ENCODE peak calls at places on chromosome 12, in eight cellular contexts. H is H9; K is coronary artery; X is AG04450; R is stomach; Q is CD4-positive, CD25-positive, alpha-beta regulatory T cell; D is tibial artery; P is neural progenitor cell. A is an unnamed sample.

GRCh38 chr12:19205120-19205519 is 75.6 kb downstream of the PLEKHA5 start:
- DNase-seq in H (no peak), K (no peak), X (no peak), R (no peak), Q (no peak), D (no peak), P (peak), A (no peak)

GRCh38 chr12:19847294-19848059 is 408.2 kb downstream of the AEBP2 start:
- DNase-seq in H (no peak), K (no peak), X (no peak), R (no peak), Q (no peak), D (no peak), P (no peak), A (no peak)

GRCh38 chr12:80213246-80213645 is 113.9 kb downstream of the OTOGL start:
- DNase-seq in H (no peak), K (no peak), X (no peak), R (no peak), Q (no peak), D (no peak), P (no peak), A (no peak)

GRCh38 chr12:100020370-100020769 is 35.6 kb upstream of the ANKS1B start:
- DNase-seq in H (no peak), K (no peak), X (no peak), R (no peak), Q (no peak), D (no peak), P (no peak), A (no peak)

GRCh38 chr12:76259660-76260389 is 88.4 kb downstream of the BBS10 start:
- DNase-seq in H (no peak), K (no peak), X (peak), R (no peak), Q (no peak), D (no peak), P (no peak), A (no peak)

GRCh38 chr12:124786065-124786964 is 77.3 kb downstream of the SCARB1 start:
- DNase-seq in H (peak), K (no peak), X (peak), R (peak), Q (no peak), D (peak), P (peak), A (peak)

GRCh38 chr12:48927261-48927660 is 2.0 kb upstream of the FKBP11 start:
- DNase-seq in H (no peak), K (no peak), X (peak), R (no peak), Q (no peak), D (no peak), P (no peak), A (no peak)

GRCh38 chr12:124129132-124129531 is 156.1 kb downstream of the ZNF664 start:
- DNase-seq in H (no peak), K (no peak), X (no peak), R (no peak), Q (no peak), D (no peak), P (no peak), A (no peak)

GRCh38 chr12:94266796-94267529 is 118.6 kb downstream of the PLXNC1 start:
- DNase-seq in H (no peak), K (no peak), X (peak), R (no peak), Q (no peak), D (no peak), P (no peak), A (no peak)

GRCh38 chr12:41339784-41340183 is 151.7 kb downstream of the PDZRN4 start:
- DNase-seq in H (no peak), K (no peak), X (no peak), R (no peak), Q (no peak), D (no peak), P (no peak), A (no peak)

GRCh38 chr12:88156075-88156654 is 14.1 kb downstream of the TMTC3 start:
- DNase-seq in H (no peak), K (no peak), X (no peak), R (no peak), Q (no peak), D (no peak), P (no peak), A (no peak)
- H3K27ac ChIP-seq in H (no peak), K (no peak), X (no peak), R (no peak), Q (no peak), D (no peak), P (peak), A (no peak)

DNA sequence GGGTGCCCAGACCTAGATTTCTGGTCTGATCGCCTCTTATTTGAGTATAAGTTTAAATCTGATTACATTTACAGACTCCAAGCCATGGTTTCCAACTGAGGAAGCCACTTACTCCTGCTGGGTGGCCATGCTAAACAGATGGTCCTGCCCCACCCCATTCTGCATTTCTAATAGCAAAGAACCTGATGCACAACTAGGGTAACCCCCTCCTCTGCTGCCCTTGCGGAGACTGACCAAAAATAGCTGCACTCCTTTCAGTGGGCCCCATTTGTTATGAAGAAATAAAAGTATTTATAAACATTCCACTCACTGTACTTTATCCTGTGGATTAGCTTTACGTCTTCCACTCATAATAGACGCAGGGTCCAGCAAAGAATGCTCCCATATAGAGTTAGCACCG is 6.8 kb downstream of the GIT2 start:
- DNase-seq in H (no peak), K (no peak), X (no peak), R (no peak), Q (no peak), D (no peak), P (no peak), A (peak)
- H3K27ac ChIP-seq in H (no peak), K (no peak), X (peak), R (peak), Q (no peak), D (no peak), P (no peak), A (peak)

GRCh38 chr12:108826807-108827721 is 30.3 kb downstream of the SSH1 start:
- DNase-seq in H (no peak), K (no peak), X (no peak), R (no peak), Q (no peak), D (no peak), P (no peak), A (no peak)

GRCh38 chr12:108825205-108825950 is 32.0 kb downstream of the SSH1 start:
- DNase-seq in H (no peak), K (no peak), X (no peak), R (no peak), Q (peak), D (no peak), P (no peak), A (peak)

GRCh38 chr12:108827941-108828340 is 29.4 kb downstream of the SSH1 start:
- DNase-seq in H (no peak), K (no peak), X (no peak), R (no peak), Q (no peak), D (no peak), P (no peak), A (no peak)

GRCh38 chr12:108823804-108824203 is 33.6 kb downstream of the SSH1 start:
- DNase-seq in H (no peak), K (no peak), X (no peak), R (no peak), Q (no peak), D (no peak), P (no peak), A (no peak)

GRCh38 chr12:108826115-108826806 is 31.1 kb downstream of the SSH1 start:
- DNase-seq in H (no peak), K (peak), X (peak), R (no peak), Q (peak), D (peak), P (no peak), A (peak)
- H3K27ac ChIP-seq in H (no peak), K (peak), X (peak), R (peak), Q (no peak), D (peak), P (no peak), A (peak)

DNA sequence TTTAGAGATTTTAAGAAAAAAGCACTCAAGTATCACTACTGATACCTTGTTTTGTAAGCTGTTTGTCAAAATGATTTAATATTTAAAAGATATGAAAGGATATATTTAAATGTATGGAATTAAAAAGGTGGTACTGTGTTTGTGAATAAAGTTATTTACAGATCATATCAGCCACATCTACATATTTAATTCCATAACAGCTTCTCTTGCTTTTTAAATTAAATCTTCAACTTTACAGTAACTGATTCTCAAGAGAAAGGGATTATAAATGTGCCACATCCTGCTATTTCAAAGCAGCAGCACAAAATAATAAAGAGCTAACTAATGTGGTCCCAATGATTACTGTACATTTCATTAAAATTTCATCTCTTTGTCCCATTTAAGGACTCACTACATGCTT is 117.9 kb downstream of the MED13L start:
- DNase-seq in H (no peak), K (no peak), X (no peak), R (no peak), Q (no peak), D (no peak), P (no peak), A (no peak)
- H3K27ac ChIP-seq in H (no peak), K (no peak), X (no peak), R (no peak), Q (no peak), D (no peak), P (no peak), A (no peak)

DNA sequence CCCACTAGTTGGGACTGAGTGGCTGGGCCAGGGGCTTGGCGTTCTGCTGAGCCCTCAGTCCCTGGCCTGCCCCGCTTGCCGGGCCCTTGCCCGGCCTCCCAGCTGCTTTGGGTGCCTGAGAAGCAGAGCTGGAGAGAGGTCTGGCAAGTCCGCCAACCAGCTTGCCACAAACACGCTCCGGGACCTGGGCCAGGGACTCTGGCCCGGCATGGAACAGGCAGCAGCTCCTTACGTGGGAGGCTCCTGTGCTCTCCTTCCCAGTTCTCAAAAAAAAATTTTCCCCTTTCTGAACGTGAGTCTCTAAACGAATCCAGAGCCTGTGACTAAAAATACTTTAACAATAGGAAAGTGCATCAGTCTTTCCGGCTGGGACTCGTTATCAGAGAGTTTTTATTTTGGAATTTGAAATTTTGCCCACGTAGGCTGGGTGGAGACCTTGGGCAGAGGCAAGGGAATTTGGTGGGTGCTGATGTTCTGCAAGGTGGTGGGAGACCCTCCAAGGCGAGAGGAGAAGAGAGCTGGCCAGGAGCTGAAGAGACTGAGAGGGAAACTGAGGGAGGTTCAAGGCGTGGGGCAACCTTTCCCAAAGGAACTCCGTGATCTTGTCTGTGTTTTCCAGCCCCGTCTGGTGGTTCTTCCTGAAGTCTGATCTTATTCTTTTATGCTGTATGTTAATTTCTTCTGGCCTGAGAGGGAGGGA is 6.8 kb upstream of the NR4A1 start:
- DNase-seq in H (no peak), K (peak), X (no peak), R (peak), Q (no peak), D (peak), P (no peak), A (peak)
- H3K27ac ChIP-seq in H (no peak), K (peak), X (peak), R (peak), Q (no peak), D (peak), P (no peak), A (no peak)

GRCh38 chr12:121779422-121779895 is 14.0 kb downstream of the RHOF start:
- DNase-seq in H (no peak), K (no peak), X (no peak), R (no peak), Q (no peak), D (no peak), P (peak), A (no peak)

GRCh38 chr12:121781751-121782615 is 11.5 kb downstream of the RHOF start:
- DNase-seq in H (peak), K (no peak), X (no peak), R (no peak), Q (peak), D (no peak), P (peak), A (no peak)

GRCh38 chr12:121782616-121782966 is 10.9 kb downstream of the RHOF start:
- DNase-seq in H (peak), K (no peak), X (no peak), R (no peak), Q (no peak), D (no peak), P (peak), A (no peak)

GRCh38 chr12:121778567-121779421 is 14.7 kb downstream of the RHOF start:
- DNase-seq in H (peak), K (no peak), X (no peak), R (no peak), Q (no peak), D (no peak), P (no peak), A (no peak)

DNA sequence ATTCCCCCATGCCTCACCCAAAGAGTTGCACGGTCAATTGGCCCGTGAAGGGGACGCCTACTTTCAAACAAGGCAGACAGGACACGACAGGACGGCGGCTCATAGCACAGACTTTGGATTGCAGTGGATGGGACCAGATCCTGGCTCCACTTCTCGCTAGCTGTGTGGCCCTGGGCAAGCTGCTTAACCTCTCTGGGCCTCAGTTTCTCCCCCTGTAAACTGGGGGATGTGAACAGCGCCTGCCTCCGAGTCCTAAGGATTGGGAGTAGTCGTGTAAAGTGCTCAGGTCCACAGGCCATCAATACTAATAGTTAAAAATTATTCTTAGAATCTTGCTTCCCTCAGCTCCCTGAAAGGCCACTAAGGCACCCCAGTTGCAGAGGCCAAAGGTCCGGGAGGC is 13.1 kb downstream of the RHOF start:
- DNase-seq in H (no peak), K (no peak), X (no peak), R (no peak), Q (no peak), D (no peak), P (no peak), A (no peak)
- H3K27ac ChIP-seq in H (no peak), K (no peak), X (no peak), R (peak), Q (peak), D (no peak), P (no peak), A (no peak)